ENCODE peak calls at places on chromosomes 12 and 14, in eight cellular contexts. A is heart right ventricle; R is activated B cell treated with CpG ODN at 0.5 μM for 24 hours; M is neural crest cell; S is dorsolateral prefrontal cortex; I is brain microvascular endothelial cell; P is CD4-positive, alpha-beta T cell; O is CD8-positive, alpha-beta T cell. J is an unnamed sample.

GRCh38 chr12:54933381-54933780 is 51.2 kb downstream of the TESPA1 start:
- DNase-seq in A (no peak), R (no peak), M (no peak), S (no peak), I (peak), P (no peak), O (no peak), J (no peak)

GRCh38 chr12:88650715-88651114 is 70.4 kb upstream of the KITLG start:
- DNase-seq in A (no peak), R (no peak), M (no peak), S (no peak), I (peak), P (no peak), O (no peak), J (no peak)

GRCh38 chr12:54141534-54142475 is 47.0 kb downstream of the SMUG1 start:
- DNase-seq in A (no peak), R (no peak), M (no peak), S (no peak), I (no peak), P (no peak), O (no peak), J (no peak)

GRCh38 chr12:106171117-106171750 is 32.5 kb upstream of the NUAK1 start:
- DNase-seq in A (no peak), R (no peak), M (no peak), S (peak), I (no peak), P (no peak), O (no peak), J (no peak)

GRCh38 chr14:55915464-55915863 is 202.7 kb upstream of the PELI2 start:
- DNase-seq in A (no peak), R (no peak), M (no peak), S (no peak), I (peak), P (no peak), O (no peak), J (no peak)

GRCh38 chr14:92644166-92644565 is 104.3 kb downstream of the LGMN start:
- DNase-seq in A (no peak), R (no peak), M (no peak), S (no peak), I (peak), P (no peak), O (no peak), J (no peak)

GRCh38 chr14:92613008-92613658 is 99.6 kb downstream of the RIN3 start:
- DNase-seq in A (peak), R (peak), M (peak), S (no peak), I (no peak), P (peak), O (peak), J (no peak)

GRCh38 chr12:93982847-93983315 is 165.5 kb upstream of the PLXNC1 start:
- DNase-seq in A (no peak), R (no peak), M (no peak), S (peak), I (peak), P (no peak), O (no peak), J (no peak)

GRCh38 chr12:70052931-70053497 is 190.2 kb upstream of the CNOT2 start:
- DNase-seq in A (no peak), R (no peak), M (no peak), S (no peak), I (peak), P (no peak), O (no peak), J (no peak)

GRCh38 chr12:83128529-83128928 is 441.8 kb downstream of the TMTC2 start:
- DNase-seq in A (no peak), R (no peak), M (no peak), S (no peak), I (no peak), P (no peak), O (no peak), J (no peak)

GRCh38 chr14:36747411-36748184 is 85.9 kb downstream of the PAX9 start:
- DNase-seq in A (no peak), R (no peak), M (no peak), S (no peak), I (no peak), P (no peak), O (no peak), J (no peak)

GRCh38 chr12:115208098-115208497 is 524.1 kb upstream of the TBX3 start:
- DNase-seq in A (no peak), R (no peak), M (no peak), S (no peak), I (no peak), P (no peak), O (no peak), J (no peak)

GRCh38 chr12:115205755-115206308 is 521.9 kb upstream of the TBX3 start:
- DNase-seq in A (no peak), R (no peak), M (no peak), S (no peak), I (no peak), P (no peak), O (no peak), J (no peak)

GRCh38 chr12:115204957-115205754 is 521.2 kb upstream of the TBX3 start:
- DNase-seq in A (no peak), R (no peak), M (no peak), S (no peak), I (peak), P (no peak), O (no peak), J (no peak)

GRCh38 chr12:115209230-115209629 is 525.3 kb upstream of the TBX3 start:
- DNase-seq in A (no peak), R (no peak), M (no peak), S (no peak), I (no peak), P (no peak), O (no peak), J (no peak)

GRCh38 chr12:115207216-115207915 is 523.4 kb upstream of the TBX3 start:
- DNase-seq in A (no peak), R (no peak), M (no peak), S (no peak), I (no peak), P (no peak), O (no peak), J (no peak)
- TF ChIP-seq CTCF in A (no peak), R (no peak), M (no peak), S (no peak), I (no peak), P (no peak), O (no peak), J (no peak)

GRCh38 chr12:52496054-52496453 is 3.0 kb upstream of the KRT6A start:
- DNase-seq in A (no peak), R (no peak), M (no peak), S (no peak), I (no peak), P (no peak), O (no peak), J (no peak)
- TF ChIP-seq CTCF in A (no peak), R (no peak), M (no peak), S (no peak), I (no peak), P (no peak), O (no peak), J (no peak)

DNA sequence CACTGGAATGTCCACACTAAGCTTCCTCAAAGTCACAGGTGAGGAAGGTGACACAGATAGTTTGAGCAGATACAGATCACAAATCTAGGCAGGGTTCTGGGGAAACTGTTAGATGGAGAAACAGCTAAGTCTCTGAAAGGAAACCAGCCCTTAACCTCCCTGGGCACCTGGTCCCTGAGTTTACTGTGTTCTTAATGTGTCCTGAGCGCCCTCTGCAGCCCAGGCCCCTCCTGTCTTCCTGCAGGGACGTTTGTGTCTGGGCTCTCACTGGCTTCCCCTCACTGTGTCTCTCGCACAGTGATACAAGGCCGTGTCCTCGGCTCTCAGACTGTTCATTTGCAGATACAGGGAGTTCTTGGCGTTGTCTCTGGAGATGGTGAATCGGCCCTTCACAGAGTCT is 684.3 kb downstream of the TMEM121 start:
- DNase-seq in A (no peak), R (no peak), M (no peak), S (no peak), I (no peak), P (peak), O (no peak), J (no peak)
- TF ChIP-seq CTCF in A (no peak), R (no peak), M (no peak), S (no peak), I (no peak), P (no peak), O (no peak), J (no peak)

GRCh38 chr12:57735952-57736742 is 2.4 kb downstream of the AGAP2 start:
- DNase-seq in A (peak), R (no peak), M (peak), S (no peak), I (no peak), P (no peak), O (no peak), J (no peak)
- TF ChIP-seq CTCF in A (peak), R (no peak), M (peak), S (peak), I (peak), P (no peak), O (no peak), J (peak)

GRCh38 chr14:54754623-54755386 is 147.8 kb downstream of the GCH1 start:
- DNase-seq in A (no peak), R (no peak), M (no peak), S (no peak), I (no peak), P (no peak), O (no peak), J (no peak)
- TF ChIP-seq CTCF in A (no peak), R (no peak), M (no peak), S (no peak), I (no peak), P (no peak), O (no peak), J (no peak)

GRCh38 chr14:50400461-50400860 is 3.8 kb upstream of the CDKL1 start:
- DNase-seq in A (no peak), R (no peak), M (no peak), S (no peak), I (no peak), P (no peak), O (no peak), J (no peak)

GRCh38 chr14:50402965-50403364 is 6.3 kb upstream of the CDKL1 start:
- DNase-seq in A (no peak), R (no peak), M (no peak), S (no peak), I (no peak), P (no peak), O (no peak), J (no peak)

GRCh38 chr14:50396636-50397460 is at the start of gene CDKL1:
- DNase-seq in A (peak), R (peak), M (peak), S (peak), I (peak), P (peak), O (peak), J (no peak)

GRCh38 chr14:50397461-50398196 is 948 bp upstream of the CDKL1 start:
- DNase-seq in A (no peak), R (no peak), M (peak), S (peak), I (no peak), P (no peak), O (no peak), J (no peak)

GRCh38 chr14:50399251-50400032 is 2.8 kb upstream of the CDKL1 start:
- DNase-seq in A (no peak), R (no peak), M (no peak), S (no peak), I (peak), P (no peak), O (no peak), J (no peak)
- TF ChIP-seq CTCF in A (no peak), R (no peak), M (no peak), S (no peak), I (no peak), P (no peak), O (no peak), J (no peak)